ENCODE peak calls at places on chromosomes 1 and 21, in eight cellular contexts. L is AG04450, E is IMR-90, Y is thyroid gland, V is choroid plexus epithelial cell, C is glutamatergic neuron, J is heart right ventricle, D is body of pancreas. Z is an unnamed sample.

GRCh38 chr1:101261629-101262028 is 24.8 kb downstream of the S1PR1 start:
- DNase-seq in L (no peak), E (no peak), Y (no peak), V (no peak), C (no peak), J (no peak), D (no peak), Z (no peak)

GRCh38 chr1:27526569-27527222 is 36.7 kb upstream of the WASF2 start:
- DNase-seq in L (no peak), E (peak), Y (no peak), V (no peak), C (no peak), J (no peak), D (no peak), Z (no peak)

GRCh38 chr1:111735858-111736544 is 3.2 kb downstream of the INKA2 start:
- DNase-seq in L (no peak), E (peak), Y (no peak), V (peak), C (peak), J (no peak), D (no peak), Z (peak)

GRCh38 chr1:185645201-185645640 is 89.0 kb upstream of the HMCN1 start:
- DNase-seq in L (no peak), E (no peak), Y (no peak), V (peak), C (no peak), J (no peak), D (no peak), Z (no peak)

GRCh38 chr1:215104283-215104682 is 21.7 kb downstream of the KCNK2 start:
- DNase-seq in L (no peak), E (peak), Y (no peak), V (no peak), C (no peak), J (no peak), D (no peak), Z (no peak)

GRCh38 chr1:1202831-1203560 is 3.4 kb downstream of the TNFRSF18 start:
- DNase-seq in L (no peak), E (no peak), Y (no peak), V (no peak), C (peak), J (no peak), D (no peak), Z (no peak)

GRCh38 chr1:10107985-10108663 is 75.4 kb downstream of the UBE4B start:
- DNase-seq in L (peak), E (peak), Y (no peak), V (peak), C (no peak), J (no peak), D (no peak), Z (peak)

GRCh38 chr21:42575111-42575510 is 61.5 kb downstream of the SLC37A1 start:
- DNase-seq in L (no peak), E (no peak), Y (no peak), V (no peak), C (peak), J (no peak), D (no peak), Z (no peak)

GRCh38 chr1:226510453-226510852 is 38.1 kb upstream of the STUM start:
- DNase-seq in L (no peak), E (no peak), Y (no peak), V (no peak), C (no peak), J (no peak), D (no peak), Z (no peak)

GRCh38 chr1:9371951-9372350 is 79.3 kb downstream of the SPSB1 start:
- DNase-seq in L (no peak), E (no peak), Y (no peak), V (no peak), C (no peak), J (no peak), D (no peak), Z (no peak)

GRCh38 chr1:2588661-2589330 is 2.2 kb downstream of the PRXL2B start:
- DNase-seq in L (no peak), E (no peak), Y (no peak), V (no peak), C (peak), J (no peak), D (no peak), Z (no peak)

GRCh38 chr1:95035536-95035935 is 37.2 kb downstream of the ALG14 start:
- DNase-seq in L (peak), E (peak), Y (no peak), V (peak), C (no peak), J (no peak), D (no peak), Z (peak)

GRCh38 chr1:34709547-34709946 is 45.3 kb upstream of the GJB5 start:
- DNase-seq in L (no peak), E (no peak), Y (no peak), V (peak), C (no peak), J (no peak), D (no peak), Z (peak)

GRCh38 chr1:67060811-67061218 is 6.9 kb upstream of the SLC35D1 start:
- DNase-seq in L (peak), E (peak), Y (no peak), V (peak), C (no peak), J (no peak), D (peak), Z (no peak)

GRCh38 chr1:98028800-98029199 is 108.0 kb upstream of the DPYD start:
- DNase-seq in L (no peak), E (no peak), Y (no peak), V (no peak), C (no peak), J (no peak), D (no peak), Z (no peak)

GRCh38 chr1:12244078-12244477 is 14.2 kb downstream of the VPS13D start:
- DNase-seq in L (no peak), E (no peak), Y (no peak), V (peak), C (no peak), J (no peak), D (no peak), Z (peak)
- TF ChIP-seq CTCF in L (peak), E (peak), Y (no peak), V (peak), C (peak), J (peak), D (peak), Z (peak)

GRCh38 chr1:218656301-218657037 is 311.3 kb downstream of the TGFB2 start:
- DNase-seq in L (no peak), E (no peak), Y (no peak), V (no peak), C (no peak), J (no peak), D (no peak), Z (no peak)

GRCh38 chr1:218658899-218659298 is 313.8 kb downstream of the TGFB2 start:
- DNase-seq in L (peak), E (peak), Y (no peak), V (peak), C (no peak), J (no peak), D (no peak), Z (peak)

GRCh38 chr1:218660678-218661053 is 315.5 kb downstream of the TGFB2 start:
- DNase-seq in L (no peak), E (peak), Y (no peak), V (peak), C (no peak), J (no peak), D (no peak), Z (peak)

GRCh38 chr1:218659911-218660677 is 315.0 kb downstream of the TGFB2 start:
- DNase-seq in L (no peak), E (no peak), Y (no peak), V (peak), C (no peak), J (no peak), D (no peak), Z (peak)

GRCh38 chr1:218658294-218658693 is 313.2 kb downstream of the TGFB2 start:
- DNase-seq in L (no peak), E (peak), Y (no peak), V (peak), C (no peak), J (no peak), D (no peak), Z (no peak)
- TF ChIP-seq CTCF in L (peak), E (peak), Y (no peak), V (no peak), C (no peak), J (no peak), D (no peak), Z (no peak)

DNA sequence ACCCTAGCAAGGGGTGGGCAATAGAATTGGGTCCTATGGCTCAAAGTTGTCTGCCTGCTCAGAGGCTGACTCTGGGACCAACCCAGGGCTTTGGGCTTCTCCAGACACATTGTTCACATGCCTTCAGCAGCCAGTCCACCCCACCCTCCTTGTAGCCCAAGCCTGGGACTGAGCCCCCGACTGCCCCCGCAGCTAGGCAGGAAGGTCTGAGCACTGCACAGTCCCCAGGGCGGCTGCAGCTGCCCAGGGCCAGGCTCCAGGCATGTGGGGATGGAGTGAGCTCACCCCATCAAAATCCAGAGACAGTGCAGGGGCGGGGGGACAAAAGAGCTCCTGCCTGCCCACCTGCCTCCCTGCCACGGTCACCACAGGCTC is 35.6 kb downstream of the HSPG2 start:
- DNase-seq in L (no peak), E (peak), Y (no peak), V (no peak), C (no peak), J (no peak), D (no peak), Z (no peak)
- TF ChIP-seq CTCF in L (no peak), E (no peak), Y (no peak), V (no peak), C (no peak), J (no peak), D (no peak), Z (no peak)

DNA sequence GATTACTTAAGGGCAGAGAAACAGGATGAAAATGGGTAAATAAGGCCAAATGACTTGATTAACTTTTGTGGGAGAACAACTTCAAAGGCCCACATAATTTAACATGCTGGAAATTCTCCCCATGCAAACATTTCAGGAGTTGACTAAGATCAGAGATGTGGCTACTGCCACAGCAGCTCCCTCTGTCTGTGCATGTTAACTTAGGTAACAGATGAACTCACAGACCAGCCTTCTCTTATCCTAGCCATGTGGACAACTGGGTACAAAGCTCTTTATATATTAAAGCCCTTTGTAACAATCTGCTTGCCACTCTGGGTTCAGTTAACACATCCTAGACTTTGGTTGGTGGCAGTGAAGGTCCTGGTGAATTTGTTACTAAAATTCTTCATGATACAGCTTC is 33.2 kb downstream of the BEND5 start:
- DNase-seq in L (no peak), E (no peak), Y (no peak), V (no peak), C (no peak), J (no peak), D (no peak), Z (no peak)
- TF ChIP-seq CTCF in L (no peak), E (no peak), Y (no peak), V (no peak), C (no peak), J (no peak), D (no peak), Z (no peak)

DNA sequence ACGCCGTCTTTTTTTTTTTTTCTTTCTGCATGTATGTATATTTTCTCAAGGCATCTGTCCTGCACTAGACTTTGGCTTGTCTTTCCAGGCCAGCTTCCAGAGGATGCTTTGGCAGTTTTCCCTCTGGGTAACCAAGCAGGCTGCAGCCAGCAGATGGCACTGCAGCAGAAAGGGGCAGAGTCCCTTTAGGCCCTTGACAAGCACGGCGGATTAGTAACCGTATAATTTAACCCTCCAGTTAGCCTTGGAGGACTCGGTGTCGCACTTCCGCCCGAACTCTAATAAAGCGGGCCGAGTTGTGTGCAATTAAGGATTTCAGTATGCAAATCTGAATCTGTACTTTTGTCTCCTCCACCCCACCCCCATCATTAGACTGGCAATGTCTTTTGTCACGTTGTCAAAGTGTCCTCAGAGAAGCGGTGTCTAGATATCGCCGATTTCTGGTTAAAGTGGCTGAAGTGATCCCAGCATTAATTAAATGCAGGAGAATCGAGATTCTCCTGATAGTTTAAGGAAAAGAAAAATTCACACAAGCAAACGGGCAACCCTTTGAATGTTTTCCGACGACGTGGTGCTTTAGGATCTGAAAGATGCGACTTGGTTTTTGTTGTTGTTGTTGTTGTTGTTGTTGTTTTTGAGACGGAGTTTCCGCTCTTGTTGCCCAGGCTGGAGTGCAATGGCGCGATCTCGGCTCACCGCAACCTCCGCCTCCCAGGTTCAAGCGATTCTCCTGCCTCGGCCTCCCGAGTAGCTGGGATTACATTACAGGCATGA is 1.1 kb upstream of the TMEM167B start:
- DNase-seq in L (no peak), E (peak), Y (peak), V (no peak), C (peak), J (peak), D (peak), Z (peak)
- TF ChIP-seq CTCF in L (peak), E (peak), Y (peak), V (no peak), C (peak), J (peak), D (peak), Z (peak)

GRCh38 chr1:152580433-152580832 is at the start of gene LCE3D:
- DNase-seq in L (no peak), E (peak), Y (no peak), V (no peak), C (no peak), J (no peak), D (no peak), Z (no peak)

GRCh38 chr1:152582647-152583046 is 2.3 kb upstream of the LCE3D start:
- DNase-seq in L (no peak), E (peak), Y (no peak), V (no peak), C (no peak), J (no peak), D (no peak), Z (no peak)

GRCh38 chr1:152585586-152585985 is 5.3 kb upstream of the LCE3D start:
- DNase-seq in L (no peak), E (no peak), Y (no peak), V (no peak), C (no peak), J (no peak), D (no peak), Z (no peak)
- TF ChIP-seq CTCF in L (no peak), E (no peak), Y (no peak), V (no peak), C (no peak), J (no peak), D (no peak), Z (no peak)

GRCh38 chr1:54810144-54810942 is 9.2 kb upstream of the TTC22 start:
- DNase-seq in L (peak), E (peak), Y (peak), V (peak), C (peak), J (peak), D (peak), Z (peak)
- TF ChIP-seq CTCF in L (peak), E (peak), Y (peak), V (peak), C (peak), J (peak), D (peak), Z (peak)

Z was measured in cardiac muscle cell.